ENCODE peak calls at places on chromosomes 3 and 15, in seven cellular contexts. Z is ureter; W is NT2/D1; T is EH; M is activated T-helper 2 cell treated with anti-CD3 and anti-CD28 coated beads, Interferon-gamma antibody, Interleukin-2, Interleukin-4, amounts not matched to agents 10 μg/mL and 5 μg/mL and 100 μg/mL, durations not matched to agents 14 hours and 24 hours and 36 hours; Q is AG04450; Y is head of caudate nucleus. E is an unnamed sample.

GRCh38 chr3:74267583-74268184 is 346.8 kb downstream of the CNTN3 start:
- DNase-seq in Y (peak; percentile 39), W (peak; percentile 54), Q (peak; percentile 20), T (peak; percentile 51), M (no peak), Z (no peak), E (peak; percentile 51)

GRCh38 chr3:69740103-69741021 is 1.1 kb downstream of the MITF start:
- DNase-seq in W (no peak), Q (no peak), T (no peak), Z (peak; percentile 51), Y (peak; percentile 14), M (no peak), E (peak; percentile 55)

GRCh38 chr3:101340591-101340990 is 20.2 kb upstream of the IMPG2 start:
- DNase-seq in M (no peak), T (peak; percentile 55), Q (no peak), Z (no peak), Y (no peak), W (no peak), E (no peak)

GRCh38 chr3:77412591-77412990 is 372.7 kb downstream of the ROBO2 start:
- DNase-seq in M (no peak), Q (no peak), T (peak; percentile 96), W (no peak), Z (no peak), Y (no peak), E (peak; percentile 45)

GRCh38 chr3:197471221-197472010 is 84.4 kb downstream of the BDH1 start:
- DNase-seq in Z (no peak), T (no peak), M (no peak), Q (no peak), Y (no peak), W (no peak), E (no peak)

GRCh38 chr3:196774191-196774820 is 34.6 kb downstream of the PAK2 start:
- DNase-seq in Q (no peak), Z (no peak), Y (no peak), W (no peak), T (peak; percentile 75), M (no peak), E (peak; percentile 21)

GRCh38 chr15:68275165-68275746 is 2.3 kb upstream of the FEM1B start:
- DNase-seq in Z (no peak), W (no peak), T (no peak), Y (no peak), M (no peak), Q (peak; percentile 68), E (peak; percentile 81)

GRCh38 chr3:159191454-159191853 is 389.6 kb downstream of the MFSD1 start:
- DNase-seq in W (no peak), Y (no peak), Z (no peak), T (peak; percentile 94), M (no peak), Q (no peak), E (peak; percentile 3)

GRCh38 chr3:80705290-80705689 is 937.5 kb upstream of the ROBO1 start:
- DNase-seq in Z (no peak), Q (no peak), W (no peak), T (no peak), Y (no peak), M (no peak), E (no peak)

GRCh38 chr3:9703736-9704342 is at the start of gene CPNE9:
- DNase-seq in W (no peak), Y (no peak), M (no peak), T (no peak), Q (no peak), Z (no peak), E (no peak)

GRCh38 chr3:66380200-66380932 is 120.5 kb downstream of the LRIG1 start:
- DNase-seq in W (no peak), Y (no peak), T (no peak), Q (no peak), M (no peak), Z (no peak), E (no peak)

GRCh38 chr3:105611304-105612192 is 244.8 kb downstream of the ALCAM start:
- DNase-seq in Q (no peak), T (no peak), W (no peak), Z (no peak), Y (no peak), M (no peak), E (no peak)

GRCh38 chr3:134381048-134381447 is 6.8 kb upstream of the AMOTL2 start:
- DNase-seq in W (no peak), Y (no peak), M (no peak), Q (no peak), Z (no peak), T (peak; percentile 21), E (no peak)

GRCh38 chr15:22237891-22238275 is 157.6 kb downstream of the OR4M2 start:
- DNase-seq in W (no peak), M (no peak), Y (no peak), T (no peak), Q (no peak), Z (no peak), E (no peak)

GRCh38 chr15:67382723-67383122 is 128.1 kb downstream of the IQCH start:
- DNase-seq in M (no peak), Z (no peak), Q (no peak), T (no peak), W (no peak), Y (no peak), E (no peak)

GRCh38 chr3:45365060-45365459 is 23.3 kb upstream of the LARS2 start:
- DNase-seq in Q (no peak), Y (no peak), Z (no peak), W (no peak), M (no peak), T (peak; percentile 70), E (no peak)

GRCh38 chr3:144643778-144644191 is 672.2 kb downstream of the DIPK2A start:
- DNase-seq in M (no peak), Q (peak; percentile 26), Y (peak; percentile 41), W (no peak), T (peak; percentile 32), Z (no peak), E (no peak)

GRCh38 chr3:24264748-24265158 is 229.9 kb downstream of the THRB start:
- DNase-seq in W (peak; percentile 44), Y (no peak), Z (no peak), T (peak; percentile 54), Q (no peak), M (no peak), E (peak; percentile 53)

GRCh38 chr15:101558217-101558941 is 68.9 kb upstream of the PCSK6 start:
- DNase-seq in M (no peak), Z (no peak), Q (no peak), T (no peak), W (no peak), Y (no peak), E (peak; percentile 30)

GRCh38 chr3:43867673-43868072 is 176.9 kb downstream of the ABHD5 start:
- DNase-seq in M (no peak), T (peak; percentile 80), Z (no peak), W (no peak), Y (no peak), Q (peak; percentile 33), E (peak; percentile 64)

GRCh38 chr3:45665101-45665572 is 24.1 kb upstream of the SACM1L start:
- DNase-seq in Y (peak; percentile 21), Z (no peak), T (peak; percentile 45), W (peak; percentile 75), M (peak; percentile 37), Q (no peak), E (peak; percentile 81)

GRCh38 chr15:85580914-85581313 is 200.5 kb downstream of the AKAP13 start:
- DNase-seq in Q (no peak), T (no peak), Y (no peak), W (no peak), Z (peak; percentile 65), M (peak; percentile 31), E (no peak)

GRCh38 chr3:190120161-190121060 is at the start of gene P3H2:
- DNase-seq in Q (peak; percentile 78), M (peak; percentile 9), Z (peak; percentile 81), T (peak; percentile 93), W (peak; percentile 78), Y (peak; percentile 83), E (peak; percentile 91)

GRCh38 chr3:59772416-59773408 is 722.9 kb upstream of the CFAP20DC start:
- DNase-seq in Q (no peak), Z (no peak), M (peak; percentile 60), Y (no peak), T (no peak), W (no peak), E (no peak)

GRCh38 chr15:29611057-29611456 is 211.2 kb downstream of the TJP1 start:
- DNase-seq in M (no peak), W (peak; percentile 70), Q (no peak), Z (no peak), Y (no peak), T (no peak), E (no peak)

GRCh38 chr3:53085476-53085875 is 39.6 kb upstream of the SFMBT1 start:
- DNase-seq in M (no peak), Q (no peak), T (no peak), Z (no peak), Y (no peak), W (no peak), E (no peak)

GRCh38 chr3:13715961-13716360 is 163.9 kb downstream of the WNT7A start:
- DNase-seq in Q (no peak), Y (no peak), M (no peak), T (no peak), W (no peak), Z (no peak), E (no peak)

GRCh38 chr3:184688872-184689271 is 23.0 kb downstream of the MAGEF1 start:
- DNase-seq in Q (no peak), Y (no peak), Z (no peak), W (no peak), M (no peak), T (no peak), E (no peak)

GRCh38 chr3:101631397-101631796 is 45.5 kb downstream of the ZBTB11 start:
- DNase-seq in Q (no peak), Y (no peak), Z (no peak), W (no peak), M (no peak), T (no peak), E (no peak)

GRCh38 chr15:44101944-44102343 is 93.1 kb downstream of the FRMD5 start:
- DNase-seq in Y (no peak), M (no peak), W (no peak), T (peak; percentile 85), Q (peak; percentile 36), Z (no peak), E (peak; percentile 11)

GRCh38 chr3:4174760-4175159 is 128.4 kb upstream of the SETMAR start:
- DNase-seq in Y (peak; percentile 51), M (no peak), Q (no peak), T (no peak), Z (no peak), W (peak; percentile 30), E (no peak)

GRCh38 chr3:125359700-125360099 is 15.4 kb downstream of the ZNF148 start:
- DNase-seq in W (no peak), T (no peak), M (no peak), Q (no peak), Z (no peak), Y (no peak), E (no peak)

GRCh38 chr15:22956980-22957264 is 23.2 kb downstream of the CYFIP1 start:
- DNase-seq in T (no peak), Q (no peak), M (no peak), Z (no peak), W (no peak), Y (no peak), E (no peak)